ENCODE peak calls at places on chromosomes 11 and 22, in five cellular contexts. One of them, this sample, is unnamed.
A peak's percentile ranks its signal among the peaks of the same experiment; 100 is the strongest.

GRCh38 chr22:50114221-50114981 is 24.6 kb downstream of the MOV10L1 start:
- DNase-seq in fibroblast of mammary gland: peak; percentile 66
- DNase-seq in body of pancreas: no peak
- DNase-seq in IMR-90: peak; percentile 83
- DNase-seq in mucosa of descending colon: no peak
- DNase-seq in this sample: peak; percentile 75

GRCh38 chr11:93662177-93662575 is 694 bp downstream of the CEP295 start:
- DNase-seq in fibroblast of mammary gland: no peak
- DNase-seq in body of pancreas: no peak
- DNase-seq in IMR-90: no peak
- DNase-seq in mucosa of descending colon: no peak
- DNase-seq in this sample: no peak

GRCh38 chr11:63510360-63511130 is 4.7 kb downstream of the LGALS12 start:
- DNase-seq in fibroblast of mammary gland: peak; percentile 94
- DNase-seq in body of pancreas: no peak
- DNase-seq in IMR-90: no peak
- DNase-seq in mucosa of descending colon: no peak
- DNase-seq in this sample: peak; percentile 72

GRCh38 chr11:19077965-19078364 is 17.4 kb upstream of the MRGPRX2 start:
- DNase-seq in fibroblast of mammary gland: no peak
- DNase-seq in body of pancreas: no peak
- DNase-seq in IMR-90: no peak
- DNase-seq in mucosa of descending colon: no peak
- DNase-seq in this sample: no peak

GRCh38 chr11:8685820-8686219 is 3.2 kb downstream of the RPL27A start:
- DNase-seq in fibroblast of mammary gland: no peak
- DNase-seq in body of pancreas: no peak
- DNase-seq in IMR-90: no peak
- DNase-seq in mucosa of descending colon: no peak
- DNase-seq in this sample: no peak

GRCh38 chr11:77200869-77201268 is 72.8 kb downstream of the MYO7A start:
- DNase-seq in fibroblast of mammary gland: no peak
- DNase-seq in body of pancreas: no peak
- DNase-seq in IMR-90: no peak
- DNase-seq in mucosa of descending colon: peak; percentile 7
- DNase-seq in this sample: no peak

GRCh38 chr22:46042786-46043185 is 65.8 kb upstream of the WNT7B start:
- DNase-seq in fibroblast of mammary gland: peak; percentile 34
- DNase-seq in body of pancreas: peak; percentile 11
- DNase-seq in IMR-90: peak; percentile 32
- DNase-seq in mucosa of descending colon: peak; percentile 26
- DNase-seq in this sample: no peak

GRCh38 chr11:124793466-124794278 is 6.5 kb downstream of the MSANTD2 start:
- DNase-seq in fibroblast of mammary gland: peak; percentile 62
- DNase-seq in body of pancreas: peak; percentile 20
- DNase-seq in IMR-90: peak; percentile 40
- DNase-seq in mucosa of descending colon: no peak
- DNase-seq in this sample: peak; percentile 43

GRCh38 chr11:48033918-48034341 is 53.6 kb downstream of the PTPRJ start:
- DNase-seq in fibroblast of mammary gland: no peak
- DNase-seq in body of pancreas: no peak
- DNase-seq in IMR-90: no peak
- DNase-seq in mucosa of descending colon: no peak
- DNase-seq in this sample: no peak

GRCh38 chr11:70842701-70843100 is 409.7 kb downstream of the SHANK2 start:
- DNase-seq in fibroblast of mammary gland: no peak
- DNase-seq in body of pancreas: no peak
- DNase-seq in IMR-90: no peak
- DNase-seq in mucosa of descending colon: no peak
- DNase-seq in this sample: no peak

GRCh38 chr11:84398017-84398626 is 1112.0 kb upstream of the CCDC90B start:
- DNase-seq in fibroblast of mammary gland: peak; percentile 69
- DNase-seq in body of pancreas: no peak
- DNase-seq in IMR-90: peak; percentile 1
- DNase-seq in mucosa of descending colon: no peak
- DNase-seq in this sample: peak; percentile 24

GRCh38 chr11:126900349-126900748 is 100.2 kb downstream of the KIRREL3 start:
- DNase-seq in fibroblast of mammary gland: no peak
- DNase-seq in body of pancreas: no peak
- DNase-seq in IMR-90: no peak
- DNase-seq in mucosa of descending colon: no peak
- DNase-seq in this sample: no peak

DNA sequence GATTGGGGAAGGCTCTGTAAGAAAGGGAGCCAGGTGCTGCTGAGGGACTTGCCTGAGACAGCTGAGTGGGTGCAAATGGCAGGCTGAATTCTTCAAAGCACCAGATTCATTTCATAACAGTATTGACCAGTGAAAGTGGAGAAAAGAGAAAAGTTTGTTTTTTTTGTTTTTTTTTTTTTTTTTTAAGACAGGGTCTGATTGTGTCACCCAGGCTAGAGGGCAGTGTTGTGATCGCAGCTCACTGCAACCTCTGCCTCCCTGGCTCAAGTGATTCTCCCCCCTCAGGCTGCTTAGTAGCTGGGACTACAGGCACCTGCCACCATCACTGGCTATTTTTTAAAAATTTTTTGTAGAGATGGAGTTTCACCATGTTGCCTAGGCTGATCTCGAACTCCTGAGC is 494.0 kb downstream of the MIAT start:
- DNase-seq in fibroblast of mammary gland: no peak
- DNase-seq in body of pancreas: no peak
- DNase-seq in IMR-90: no peak
- DNase-seq in mucosa of descending colon: no peak
- DNase-seq in this sample: no peak
- TF ChIP-seq CTCF in fibroblast of mammary gland: no peak
- TF ChIP-seq CTCF in body of pancreas: no peak
- TF ChIP-seq CTCF in IMR-90: no peak
- TF ChIP-seq CTCF in mucosa of descending colon: no peak
- TF ChIP-seq CTCF in this sample: no peak

GRCh38 chr11:67406420-67406968 is 2.6 kb downstream of the TBC1D10C start:
- DNase-seq in fibroblast of mammary gland: no peak
- DNase-seq in body of pancreas: no peak
- DNase-seq in IMR-90: no peak
- DNase-seq in mucosa of descending colon: no peak
- DNase-seq in this sample: no peak

GRCh38 chr11:67404515-67405195 is 772 bp downstream of the TBC1D10C start:
- DNase-seq in fibroblast of mammary gland: no peak
- DNase-seq in body of pancreas: no peak
- DNase-seq in IMR-90: no peak
- DNase-seq in mucosa of descending colon: peak; percentile 37
- DNase-seq in this sample: no peak

GRCh38 chr11:67405196-67405567 is 1.3 kb downstream of the TBC1D10C start:
- DNase-seq in fibroblast of mammary gland: no peak
- DNase-seq in body of pancreas: no peak
- DNase-seq in IMR-90: no peak
- DNase-seq in mucosa of descending colon: no peak
- DNase-seq in this sample: no peak

GRCh38 chr11:67406969-67407699 is 3.3 kb downstream of the TBC1D10C start:
- DNase-seq in fibroblast of mammary gland: no peak
- DNase-seq in body of pancreas: no peak
- DNase-seq in IMR-90: no peak
- DNase-seq in mucosa of descending colon: peak; percentile 33
- DNase-seq in this sample: no peak

DNA sequence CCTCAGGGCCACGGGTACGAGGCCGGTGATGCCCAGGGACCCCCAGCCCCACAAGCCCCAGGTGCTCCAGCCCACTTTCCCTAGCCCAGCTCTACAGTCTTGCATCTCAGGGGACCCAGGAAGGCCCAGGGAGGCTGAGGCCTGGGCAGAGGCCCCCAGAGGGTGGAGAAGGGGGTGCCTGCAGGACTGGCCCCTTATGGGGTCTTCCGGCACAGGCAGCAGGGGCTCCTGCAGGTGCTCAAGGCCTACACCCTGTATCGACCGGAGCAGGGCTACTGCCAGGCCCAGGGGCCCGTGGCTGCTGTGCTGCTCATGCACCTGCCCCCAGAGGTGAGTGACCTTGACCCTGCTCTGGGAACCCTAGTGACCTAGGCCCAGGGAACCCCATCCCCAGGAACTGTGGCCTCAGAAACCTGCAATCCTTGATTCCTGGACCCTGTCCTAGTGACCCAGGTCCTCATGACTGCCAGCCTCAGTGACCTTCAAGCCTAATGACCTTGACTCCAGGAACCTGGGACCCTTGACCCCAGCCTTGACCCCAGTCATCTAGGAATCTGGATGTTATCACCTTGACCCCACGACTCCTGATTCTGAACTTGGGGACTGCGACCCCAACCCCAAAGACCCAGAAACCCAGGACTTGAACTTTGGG is 1.9 kb downstream of the TBC1D10C start:
- DNase-seq in fibroblast of mammary gland: no peak
- DNase-seq in body of pancreas: no peak
- DNase-seq in IMR-90: no peak
- DNase-seq in mucosa of descending colon: peak; percentile 31
- DNase-seq in this sample: no peak
- H3K4me3 ChIP-seq in fibroblast of mammary gland: no peak overlapping the region
- H3K4me3 ChIP-seq in body of pancreas: no peak overlapping the region
- H3K4me3 ChIP-seq in IMR-90: no peak overlapping the region
- H3K4me3 ChIP-seq in mucosa of descending colon: no peak overlapping the region
- H3K4me3 ChIP-seq in this sample: no peak overlapping the region

DNA sequence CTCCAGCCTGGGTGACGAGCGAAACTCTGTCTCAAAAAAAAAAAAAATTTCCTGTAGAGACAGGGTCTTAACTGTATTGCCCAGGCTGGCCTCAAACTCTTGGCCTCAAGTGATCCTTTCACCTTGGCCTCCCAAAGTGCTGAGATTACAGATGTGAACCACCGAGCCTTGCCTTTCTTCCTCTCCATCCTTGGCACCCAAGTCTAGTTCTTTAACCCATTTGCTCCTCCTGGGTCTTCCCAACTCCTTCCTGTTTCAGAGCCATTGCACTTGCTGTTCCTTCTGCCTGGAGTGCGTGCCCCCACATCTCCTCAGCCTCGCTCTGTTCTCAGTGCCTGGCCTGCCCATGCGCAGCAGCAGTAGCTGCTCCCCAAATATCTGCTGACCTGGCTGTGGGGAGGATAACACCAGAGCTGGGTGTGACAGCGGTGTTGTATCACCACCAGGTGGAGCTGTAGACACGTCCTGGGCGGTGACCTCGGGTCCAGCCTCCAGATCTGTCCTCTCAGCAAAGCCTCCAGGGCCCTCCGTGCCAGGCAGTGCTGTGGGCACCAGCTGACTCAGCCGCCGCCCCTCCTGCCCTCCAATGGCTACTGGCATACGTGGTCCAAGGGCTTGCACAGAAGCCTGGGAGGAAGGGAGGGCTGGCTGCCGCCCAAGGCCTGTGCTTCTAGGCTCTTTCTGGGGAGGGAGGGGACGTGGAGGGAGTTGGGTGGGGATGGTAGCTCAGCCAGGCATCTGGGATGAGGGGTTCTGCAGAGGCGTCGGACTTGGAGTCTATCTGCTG is 22.0 kb downstream of the TEF start:
- DNase-seq in fibroblast of mammary gland: peak; percentile 84
- DNase-seq in body of pancreas: peak; percentile 91
- DNase-seq in IMR-90: peak; percentile 78
- DNase-seq in mucosa of descending colon: peak; percentile 85
- DNase-seq in this sample: peak; percentile 75
- TF ChIP-seq CTCF in fibroblast of mammary gland: peak; percentile 97
- TF ChIP-seq CTCF in body of pancreas: peak; percentile 90
- TF ChIP-seq CTCF in IMR-90: peak; percentile 92
- TF ChIP-seq CTCF in mucosa of descending colon: peak; percentile 88
- TF ChIP-seq CTCF in this sample: peak; percentile 96

DNA sequence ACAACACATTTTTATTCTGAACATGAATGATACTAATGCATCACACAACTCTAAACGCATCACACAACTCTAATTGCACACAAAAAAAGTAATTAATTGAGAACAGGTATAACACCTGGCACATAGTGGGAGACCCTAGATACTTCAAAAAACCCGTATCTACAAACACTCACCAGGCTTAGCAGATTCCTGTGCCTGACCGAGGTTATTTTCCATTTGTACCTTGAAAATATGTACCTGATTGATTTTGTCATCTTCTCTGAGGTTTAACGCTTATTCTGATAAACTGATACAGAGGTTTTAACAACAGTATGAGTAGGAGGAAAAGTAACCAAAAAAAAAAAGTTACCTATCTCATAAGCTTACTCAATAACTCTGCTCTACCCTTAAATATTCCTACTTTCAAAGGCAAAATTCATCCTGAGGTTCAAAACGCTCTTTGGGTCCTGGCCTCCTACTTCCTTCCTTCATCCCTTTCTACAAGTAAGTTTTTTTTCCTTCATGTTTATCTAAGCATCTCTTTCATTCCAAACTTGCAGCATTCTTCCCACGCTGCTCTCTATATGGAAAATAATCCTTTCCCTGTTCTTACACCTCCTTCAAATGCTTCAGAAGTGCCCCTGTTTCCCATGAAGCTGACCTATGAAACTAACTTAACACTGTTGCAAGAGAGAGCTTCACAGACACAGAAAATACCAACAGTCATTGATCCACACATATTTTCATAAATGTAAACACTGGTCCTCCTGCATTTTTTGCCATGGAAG is 73.3 kb downstream of the ETS1 start:
- DNase-seq in fibroblast of mammary gland: peak; percentile 8
- DNase-seq in body of pancreas: no peak
- DNase-seq in IMR-90: no peak
- DNase-seq in mucosa of descending colon: no peak
- DNase-seq in this sample: no peak
- H3K4me3 ChIP-seq in fibroblast of mammary gland: no peak overlapping the region
- H3K4me3 ChIP-seq in body of pancreas: no peak overlapping the region
- H3K4me3 ChIP-seq in IMR-90: no peak overlapping the region
- H3K4me3 ChIP-seq in mucosa of descending colon: no peak overlapping the region
- H3K4me3 ChIP-seq in this sample: no peak overlapping the region

GRCh38 chr11:14290422-14290821 is 68.6 kb downstream of the RRAS2 start:
- DNase-seq in fibroblast of mammary gland: no peak
- DNase-seq in body of pancreas: no peak
- DNase-seq in IMR-90: no peak
- DNase-seq in mucosa of descending colon: no peak
- DNase-seq in this sample: no peak
- TF ChIP-seq CTCF in fibroblast of mammary gland: no peak
- TF ChIP-seq CTCF in body of pancreas: no peak
- TF ChIP-seq CTCF in IMR-90: no peak
- TF ChIP-seq CTCF in mucosa of descending colon: no peak
- TF ChIP-seq CTCF in this sample: no peak

DNA sequence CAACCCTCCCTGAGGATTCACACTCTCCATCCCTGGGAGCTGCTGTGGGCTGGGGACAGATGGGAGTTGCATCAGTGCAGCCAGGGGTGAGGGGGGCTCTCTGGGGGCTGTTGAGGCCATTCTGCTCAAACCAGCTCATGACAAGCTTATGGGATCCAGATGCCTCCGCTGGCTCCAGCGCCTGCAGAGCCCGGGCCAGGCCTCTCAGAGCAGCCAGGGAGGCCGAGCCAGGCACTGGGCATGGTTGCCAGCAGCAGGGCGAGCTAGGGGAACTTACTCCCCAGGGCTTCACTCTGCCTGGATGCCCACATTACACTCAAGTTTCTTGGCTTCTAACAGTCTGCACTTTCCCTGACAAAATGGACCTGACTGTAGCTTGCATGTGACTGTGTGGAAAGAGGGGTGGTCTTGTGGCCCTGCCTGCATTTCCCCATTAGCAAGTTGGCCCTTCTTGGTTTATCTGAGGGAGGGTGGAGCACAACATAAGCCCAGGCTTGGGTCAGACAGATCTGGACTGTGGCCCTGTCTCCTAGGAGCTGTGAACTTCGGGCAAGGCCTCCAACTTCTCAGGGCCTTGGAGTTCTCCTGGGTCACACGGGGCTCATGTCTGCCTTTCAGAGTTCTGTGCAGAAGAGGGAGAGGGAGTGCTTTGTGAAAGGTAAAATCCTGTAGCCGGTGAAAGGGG is 34.5 kb upstream of the CYB5R3 start:
- DNase-seq in fibroblast of mammary gland: peak; percentile 66
- DNase-seq in body of pancreas: no peak
- DNase-seq in IMR-90: no peak
- DNase-seq in mucosa of descending colon: no peak
- DNase-seq in this sample: no peak
- H3K4me3 ChIP-seq in fibroblast of mammary gland: no peak overlapping the region
- H3K4me3 ChIP-seq in body of pancreas: no peak overlapping the region
- H3K4me3 ChIP-seq in IMR-90: no peak overlapping the region
- H3K4me3 ChIP-seq in mucosa of descending colon: no peak overlapping the region
- H3K4me3 ChIP-seq in this sample: no peak overlapping the region